ENCODE peak calls at places on chromosomes 4 and X, in four cellular contexts. H, S, T and Z are unnamed samples.

GRCh38 chrX:41889317-41890025 is 33.9 kb downstream of the CASK start:
- DNase-seq in H (no peak), S (no peak), T (no peak), Z (peak)

GRCh38 chr4:6228158-6229067 is 28.1 kb upstream of the JAKMIP1 start:
- DNase-seq in H (no peak), S (no peak), T (no peak), Z (no peak)

GRCh38 chr4:184097240-184097619 is 120.4 kb downstream of the ENPP6 start:
- DNase-seq in H (peak), S (peak), T (no peak), Z (no peak)

GRCh38 chr4:92047209-92047877 is 256.4 kb upstream of the GRID2 start:
- DNase-seq in H (no peak), S (no peak), T (no peak), Z (no peak)

GRCh38 chr4:121668368-121669162 is 28.2 kb downstream of the ANXA5 start:
- DNase-seq in H (no peak), S (no peak), T (no peak), Z (no peak)

GRCh38 chr4:69881173-69881773 is 21.3 kb upstream of the SULT1E1 start:
- DNase-seq in H (peak), S (no peak), T (no peak), Z (peak)

GRCh38 chrX:22538581-22538980 is 265.9 kb downstream of the CBLL2 start:
- DNase-seq in H (no peak), S (no peak), T (no peak), Z (no peak)

GRCh38 chr4:1300466-1301455 is 11.1 kb downstream of the MAEA start:
- DNase-seq in H (no peak), S (no peak), T (no peak), Z (no peak)

GRCh38 chrX:63855896-63856295 is 70.9 kb upstream of the ARHGEF9 start:
- DNase-seq in H (no peak), S (no peak), T (no peak), Z (no peak)

GRCh38 chr4:81030061-81030616 is 369 bp upstream of the BMP3 start:
- DNase-seq in H (no peak), S (no peak), T (no peak), Z (no peak)

GRCh38 chr4:163535657-163536056 is 41.2 kb downstream of the TMA16 start:
- DNase-seq in H (no peak), S (no peak), T (no peak), Z (no peak)

DNA sequence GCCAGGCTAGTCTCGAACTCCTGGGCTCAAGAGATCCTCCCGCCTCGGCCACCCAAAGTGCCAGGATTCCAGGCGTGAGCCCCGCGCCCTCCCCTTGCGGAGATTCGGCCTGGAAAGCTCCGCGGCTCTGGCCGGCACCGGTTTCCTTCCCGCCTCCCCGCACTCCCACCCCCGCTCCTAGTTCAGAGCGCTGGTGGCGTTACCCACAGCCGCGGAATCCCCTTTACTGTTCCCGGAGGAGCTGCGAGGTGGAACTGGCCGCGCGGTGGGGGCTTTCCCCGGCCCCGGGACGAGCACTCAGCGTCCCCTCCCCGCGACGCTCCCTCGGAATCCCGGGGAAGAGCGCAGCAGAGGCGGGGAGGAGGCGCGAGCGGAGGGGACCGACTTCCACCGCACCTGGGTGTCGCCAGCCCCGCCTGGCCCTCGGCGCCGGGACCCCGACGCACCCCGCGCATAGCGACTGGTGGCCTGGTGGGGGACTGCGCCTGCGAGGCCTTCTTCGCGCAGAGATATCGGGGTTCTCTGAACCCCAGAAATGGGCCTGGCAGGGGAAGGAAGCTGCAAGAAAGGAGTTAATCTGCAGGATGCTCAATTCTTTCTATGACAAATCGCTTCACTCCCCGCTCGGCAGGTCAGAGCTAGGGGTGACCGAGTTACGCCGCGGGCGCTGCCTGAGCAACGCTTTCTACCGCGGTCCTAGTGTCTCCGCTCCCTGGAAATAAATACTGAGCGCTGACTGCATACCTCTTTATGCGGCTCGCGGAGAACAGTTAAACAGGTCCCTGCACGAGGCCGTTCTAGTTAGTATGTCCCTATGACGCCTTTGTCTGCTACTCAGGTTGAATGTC is 14.6 kb upstream of the SLC25A4 start:
- DNase-seq in H (no peak), S (no peak), T (no peak), Z (no peak)
- TF ChIP-seq SIN3A in H (no peak), S (no peak), T (no peak), Z (no peak)

DNA sequence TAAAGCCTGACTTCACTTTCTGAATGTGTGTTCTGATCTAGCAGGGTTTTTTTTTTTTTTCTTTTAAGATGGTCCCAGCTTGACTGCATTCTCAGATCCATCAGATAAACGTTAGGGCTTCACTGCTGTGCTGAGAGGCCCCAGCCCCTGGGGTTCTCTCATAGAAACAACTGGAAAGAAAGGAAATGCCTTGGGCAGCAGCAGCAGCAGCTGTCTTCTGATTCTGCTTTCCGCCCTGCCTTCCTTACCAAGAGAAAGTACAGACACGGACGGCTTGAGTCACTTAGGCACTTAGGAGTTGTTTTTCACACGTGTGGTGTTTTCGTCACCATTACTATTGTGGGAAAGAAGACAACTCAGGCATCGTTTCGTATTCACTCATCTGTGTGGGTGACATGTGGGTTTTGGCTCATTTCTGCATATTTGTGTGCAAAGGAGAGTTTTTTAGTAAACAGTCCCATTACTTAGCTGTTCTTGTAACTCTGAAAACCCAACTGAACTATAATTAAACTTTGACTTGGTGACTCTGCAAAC is 172.0 kb downstream of the PTTG2 start:
- DNase-seq in H (no peak), S (no peak), T (peak), Z (no peak)
- TF ChIP-seq POLR2AphosphoS5 in H (no peak), S (no peak), T (peak), Z (no peak)

GRCh38 chr4:20844311-20844710 is 144.1 kb downstream of the PACRGL start:
- DNase-seq in H (no peak), S (no peak), T (no peak), Z (no peak)
- TF ChIP-seq BRCA1 in H (no peak), S (no peak), T (no peak), Z (no peak)

GRCh38 chr4:105145059-105145912 is 1.4 kb upstream of the TET2 start:
- DNase-seq in H (no peak), S (no peak), T (no peak), Z (no peak)
- TF ChIP-seq SIN3A in H (no peak), S (no peak), T (no peak), Z (no peak)

GRCh38 chr4:83207497-83208105 is 77.0 kb downstream of the COQ2 start:
- DNase-seq in H (no peak), S (no peak), T (no peak), Z (no peak)
- TF ChIP-seq POLR2AphosphoS5 in H (no peak), S (no peak), T (no peak), Z (no peak)

GRCh38 chrX:129239371-129239770 is 283.9 kb downstream of the SMARCA1 start:
- DNase-seq in H (no peak), S (no peak), T (no peak), Z (no peak)
- TF ChIP-seq BRCA1 in H (no peak), S (no peak), T (no peak), Z (no peak)

GRCh38 chr4:71304289-71304850 is 34.5 kb upstream of the SLC4A4 start:
- DNase-seq in H (no peak), S (no peak), T (no peak), Z (no peak)
- TF ChIP-seq SIN3A in H (no peak), S (no peak), T (no peak), Z (no peak)

DNA sequence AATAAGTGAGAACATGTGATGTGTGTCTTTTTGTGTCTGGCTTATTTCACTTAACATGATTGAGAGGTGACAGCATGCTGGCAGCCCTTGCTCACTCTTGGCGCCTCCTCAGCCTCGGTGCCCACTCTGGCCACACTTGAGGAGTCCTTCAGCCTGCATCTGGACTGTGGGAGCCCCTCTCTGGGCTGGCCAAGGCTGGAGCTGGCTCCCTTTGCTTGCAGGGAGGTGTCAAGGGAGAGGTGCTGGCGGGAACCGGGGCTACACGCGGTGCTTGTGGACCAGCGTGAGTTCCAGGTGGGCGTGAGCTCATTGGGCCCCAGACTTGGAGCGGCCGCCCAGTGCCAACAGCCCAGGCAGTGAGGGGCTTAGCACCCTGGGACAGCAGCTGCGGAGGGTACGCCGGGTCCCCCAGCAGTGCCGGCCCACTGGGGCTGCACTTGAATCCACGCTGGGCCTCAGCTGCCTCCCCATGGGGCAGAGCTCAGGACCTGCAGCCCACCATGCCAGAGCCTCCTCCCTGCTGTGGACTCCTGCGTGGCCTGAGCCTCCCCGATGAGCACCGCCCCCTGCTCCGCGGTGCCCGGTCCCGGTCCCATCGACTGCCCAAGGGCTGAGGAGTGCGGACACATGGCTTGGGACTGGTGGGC is 658.6 kb downstream of the GRXCR1 start:
- DNase-seq in H (no peak), S (no peak), T (no peak), Z (no peak)
- TF ChIP-seq POLR2AphosphoS5 in H (no peak), S (no peak), T (no peak), Z (no peak)